ENCODE peak calls at places on chromosomes 7 and 10, in four cellular contexts. S is A549, O is HepG2, Z is WTC11. I is an unnamed sample.

GRCh38 chr7:11758627-11759111 is 73.3 kb downstream of the THSD7A start:
- DNase-seq in Z (no peak), S (peak), O (no peak), I (no peak)

GRCh38 chr7:131692131-131692960 is 135.9 kb upstream of the PODXL start:
- DNase-seq in S (peak), O (peak), Z (peak), I (peak)

GRCh38 chr7:94272821-94273583 is 121.7 kb upstream of the COL1A2 start:
- DNase-seq in Z (no peak), S (no peak), O (no peak), I (no peak)

GRCh38 chr10:44510716-44511115 is 125.8 kb upstream of the CXCL12 start:
- DNase-seq in S (no peak), O (no peak), Z (no peak), I (no peak)

GRCh38 chr7:69438584-69438983 is 159.7 kb upstream of the AUTS2 start:
- DNase-seq in O (no peak), Z (no peak), S (no peak), I (no peak)

GRCh38 chr7:137983308-137984008 is 18.4 kb downstream of the CREB3L2 start:
- DNase-seq in S (no peak), O (peak), Z (no peak), I (no peak)

GRCh38 chr10:29811751-29812427 is 177.1 kb upstream of the SVIL start:
- DNase-seq in Z (no peak), S (peak), O (no peak), I (no peak)

GRCh38 chr10:21257919-21258318 is 267.6 kb downstream of the SKIDA1 start:
- DNase-seq in Z (no peak), O (no peak), S (no peak), I (no peak)

GRCh38 chr7:33807779-33808482 is 97.4 kb upstream of the BMPER start:
- DNase-seq in Z (peak), S (peak), O (peak), I (peak)

GRCh38 chr7:143372070-143372469 is 9.1 kb upstream of the ZYX start:
- DNase-seq in S (no peak), Z (no peak), O (no peak), I (no peak)

GRCh38 chr10:3652886-3653285 is 132.1 kb downstream of the KLF6 start:
- DNase-seq in S (no peak), O (no peak), Z (no peak), I (no peak)

GRCh38 chr10:99630439-99630838 is 10.2 kb upstream of the SLC25A28 start:
- DNase-seq in Z (no peak), O (peak), S (peak), I (peak)

GRCh38 chr10:111822661-111823060 is 360.9 kb downstream of the GPAM start:
- DNase-seq in Z (no peak), S (no peak), O (no peak), I (no peak)

GRCh38 chr10:132308588-132309451 is 1.1 kb upstream of the STK32C start:
- DNase-seq in O (no peak), S (no peak), Z (peak), I (no peak)

GRCh38 chr7:157816086-157816485 is 479.3 kb downstream of the DNAJB6 start:
- DNase-seq in Z (no peak), O (no peak), S (no peak), I (no peak)

GRCh38 chr7:152076324-152076821 is 50.9 kb downstream of the GALNT11 start:
- DNase-seq in Z (peak), S (peak), O (peak), I (peak)

GRCh38 chr7:100604078-100604975 is 2.2 kb downstream of the PCOLCE start:
- DNase-seq in O (no peak), Z (peak), S (peak), I (peak)

GRCh38 chr10:61923210-61924024 is 21.9 kb downstream of the ARID5B start:
- DNase-seq in O (peak), S (no peak), Z (no peak), I (no peak)

GRCh38 chr7:95883208-95883607 is 110.9 kb downstream of the DYNC1I1 start:
- DNase-seq in S (no peak), Z (no peak), O (no peak), I (no peak)

GRCh38 chr10:21285742-21286311 is 239.7 kb downstream of the SKIDA1 start:
- DNase-seq in Z (no peak), S (peak), O (no peak), I (no peak)

GRCh38 chr10:1563028-1563427 is 174.3 kb downstream of the ADARB2 start:
- DNase-seq in Z (no peak), S (no peak), O (no peak), I (no peak)

GRCh38 chr7:39589323-39590111 is 23.3 kb downstream of the YAE1 start:
- DNase-seq in Z (peak), S (peak), O (no peak), I (peak)
- TF ChIP-seq NR3C1 in Z (no peak), S (no peak), O (no peak), I (no peak)

GRCh38 chr7:129741743-129742213 is 130.3 kb downstream of the NRF1 start:
- DNase-seq in Z (no peak), O (no peak), S (no peak), I (no peak)
- TF ChIP-seq NR3C1 in Z (no peak), O (no peak), S (no peak), I (no peak)

GRCh38 chr10:130177250-130177649 is 41.1 kb downstream of the GLRX3 start:
- DNase-seq in O (no peak), Z (no peak), S (no peak), I (no peak)

GRCh38 chr10:130181858-130182257 is 45.7 kb downstream of the GLRX3 start:
- DNase-seq in S (no peak), Z (no peak), O (no peak), I (no peak)

GRCh38 chr10:130174343-130174742 is 38.2 kb downstream of the GLRX3 start:
- DNase-seq in O (no peak), S (no peak), Z (no peak), I (no peak)

GRCh38 chr10:130175074-130175473 is 38.9 kb downstream of the GLRX3 start:
- DNase-seq in O (no peak), Z (no peak), S (no peak), I (no peak)

GRCh38 chr10:130179640-130180039 is 43.4 kb downstream of the GLRX3 start:
- DNase-seq in O (peak), Z (peak), S (peak), I (peak)
- TF ChIP-seq NR3C1 in O (no peak), Z (no peak), S (no peak), I (no peak)

GRCh38 chr7:1314908-1315450 is 82.3 kb downstream of the UNCX start:
- DNase-seq in Z (no peak), S (no peak), O (no peak), I (no peak)

GRCh38 chr7:1316086-1316485 is 83.4 kb downstream of the UNCX start:
- DNase-seq in Z (no peak), O (no peak), S (no peak), I (no peak)

GRCh38 chr7:1313591-1313990 is 80.9 kb downstream of the UNCX start:
- DNase-seq in S (no peak), Z (no peak), O (no peak), I (no peak)

GRCh38 chr7:1312098-1313070 is 79.7 kb downstream of the UNCX start:
- DNase-seq in S (peak), Z (no peak), O (no peak), I (no peak)

DNA sequence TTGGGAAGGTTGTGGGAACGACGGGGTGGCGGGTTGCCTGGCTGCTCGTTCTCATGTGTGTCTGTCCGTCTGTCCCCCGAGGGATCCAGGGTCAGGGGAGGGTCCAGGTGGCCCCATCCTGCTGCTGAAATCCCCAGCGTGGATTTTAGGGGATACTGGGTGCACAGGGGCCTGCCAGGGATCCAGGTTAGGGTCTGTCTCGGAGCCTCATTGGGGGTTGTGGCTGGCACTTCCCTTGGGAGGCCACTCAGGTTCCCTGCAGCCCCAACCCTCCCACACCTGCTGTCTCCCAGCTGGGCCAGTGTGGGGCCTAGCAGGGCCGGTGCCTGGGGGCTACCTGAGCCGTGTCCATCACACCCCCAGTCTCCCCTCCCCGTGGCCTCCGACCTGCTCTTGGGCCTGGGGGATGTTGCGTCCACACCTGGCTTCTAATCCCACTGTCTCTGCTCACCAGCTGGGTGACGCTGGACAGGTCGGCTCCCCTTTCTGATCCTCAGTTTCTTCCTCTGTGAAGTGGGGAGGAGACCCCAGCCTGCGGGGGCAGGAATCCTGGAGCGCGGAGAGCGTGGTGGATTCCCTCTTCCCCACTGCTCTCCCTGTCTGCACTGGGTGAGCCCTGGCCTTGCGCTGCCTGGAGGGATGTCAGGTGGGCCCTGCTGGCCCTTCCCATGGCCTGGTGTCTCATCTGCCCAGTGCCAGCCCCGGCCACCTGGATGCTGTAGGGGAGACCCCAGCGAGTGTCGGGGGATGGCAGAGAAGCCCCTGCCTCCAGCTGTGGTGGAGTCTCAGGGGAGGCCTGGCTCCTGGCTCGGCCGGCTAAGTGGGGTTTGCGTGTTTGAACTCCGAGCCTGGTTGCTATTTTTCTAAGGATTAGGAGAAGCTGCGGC is 81.6 kb downstream of the UNCX start:
- DNase-seq in S (no peak), O (no peak), Z (no peak), I (no peak)
- TF ChIP-seq NR3C1 in S (no peak), O (no peak), Z (no peak), I (no peak)

DNA sequence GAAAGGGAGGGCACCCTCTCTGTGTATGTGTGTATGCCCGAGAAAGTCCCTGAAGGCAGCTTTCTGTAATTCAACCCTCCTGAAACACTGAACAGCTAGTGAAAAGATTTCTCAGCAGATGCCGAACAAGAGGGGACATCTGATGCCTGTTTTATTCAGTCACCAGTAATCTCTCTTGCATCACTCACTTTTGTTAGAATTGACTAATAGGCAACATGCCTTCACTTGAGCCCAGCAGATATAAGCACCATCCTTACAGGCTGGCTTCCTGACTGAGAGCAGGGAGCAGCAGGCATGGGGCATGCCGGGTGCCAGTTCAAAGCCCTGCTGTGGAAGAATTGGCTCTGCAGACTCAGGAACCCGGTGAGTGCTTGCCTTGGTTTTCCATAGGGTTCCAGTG is at the start of gene ABCA13:
- DNase-seq in Z (no peak), S (no peak), O (no peak), I (no peak)
- TF ChIP-seq NR3C1 in Z (no peak), S (no peak), O (no peak), I (no peak)

DNA sequence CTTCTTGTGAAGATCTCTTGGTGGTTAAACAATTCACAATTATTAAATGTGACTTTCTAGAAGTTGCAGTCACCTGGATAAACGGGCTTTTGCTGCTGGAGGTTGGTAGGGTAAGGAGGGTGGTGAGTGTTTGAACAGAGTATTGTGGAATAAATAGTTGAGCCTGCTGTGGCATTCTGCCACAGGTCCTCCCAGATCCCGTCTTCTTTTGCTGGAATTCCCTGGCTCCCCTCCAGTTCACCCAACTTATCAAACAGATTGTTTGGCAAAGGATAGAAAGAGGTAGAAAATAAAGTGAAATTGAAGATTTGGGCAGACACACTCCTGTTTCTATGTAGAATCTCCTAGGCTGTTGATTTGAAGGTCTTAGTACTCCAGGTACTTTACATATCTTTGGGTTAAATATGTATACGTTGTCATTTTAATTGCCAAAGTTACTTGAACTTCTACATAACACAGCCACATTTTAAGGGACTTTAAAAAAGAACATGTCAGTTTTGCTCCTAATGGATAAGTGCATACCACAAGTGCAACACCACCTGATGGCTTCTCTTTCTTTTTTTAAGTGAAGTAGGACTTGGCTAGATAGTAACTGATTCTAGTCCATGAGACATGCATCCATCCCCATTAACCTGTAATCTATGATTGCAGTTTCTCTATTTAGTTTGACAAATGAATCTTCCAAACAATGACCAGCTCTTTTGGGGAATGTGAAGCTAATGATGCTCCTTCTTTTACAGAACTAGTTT is 83.0 kb downstream of the ARL4A start:
- DNase-seq in O (peak), Z (no peak), S (peak), I (no peak)
- TF ChIP-seq NR3C1 in O (no peak), Z (no peak), S (no peak), I (no peak)

DNA sequence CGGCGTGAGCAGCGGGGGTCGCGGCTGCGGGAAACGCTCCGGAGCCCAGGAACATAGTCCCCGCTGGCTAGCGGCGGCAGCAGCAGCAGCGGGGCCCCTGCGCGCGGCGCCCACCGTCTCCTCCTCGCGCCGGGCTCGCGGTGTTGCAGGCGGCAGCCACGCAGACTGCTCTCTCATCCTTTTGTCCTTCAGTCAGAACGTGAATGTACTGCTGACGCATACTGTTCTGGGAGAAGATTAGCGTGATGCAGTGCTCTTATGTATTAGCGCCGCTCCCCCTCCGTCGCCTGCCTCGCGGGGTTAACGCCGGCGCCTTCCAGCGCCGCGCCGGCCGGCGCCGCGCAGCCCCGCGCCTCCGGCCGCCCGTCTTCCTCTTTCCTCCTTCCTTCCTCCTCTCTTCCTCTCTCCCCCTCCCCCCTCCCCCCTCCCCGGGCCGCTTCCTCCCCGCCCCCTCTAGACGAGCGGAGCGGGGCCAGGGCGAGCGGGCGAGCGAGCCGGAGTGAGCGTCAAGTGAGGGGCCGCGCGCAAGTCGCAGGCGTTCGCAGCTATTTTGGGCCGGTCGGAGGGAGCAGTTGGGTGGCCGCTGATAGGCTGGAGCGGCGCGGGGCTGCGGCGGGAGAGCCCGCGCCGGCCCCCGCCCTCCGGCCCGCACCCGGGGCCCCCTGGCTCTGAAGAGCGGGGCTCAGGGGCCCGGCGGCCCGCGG is 816 bp upstream of the LRRC4 start:
- DNase-seq in O (no peak), S (no peak), Z (peak), I (no peak)
- TF ChIP-seq NR3C1 in O (no peak), S (no peak), Z (no peak), I (no peak)

I was measured in K562.